ENCODE peak calls at places on chromosomes 4 and X, in seven cellular contexts. S is activated CD4-positive, alpha-beta T cell treated with anti-CD3 and anti-CD28 coated beads for 48 hours; P is AG04449; X is NCI-H1092; M is KG1; C is fibroblast of pulmonary artery; O is stromal cell of bone marrow. Z is an unnamed sample.
A peak's percentile ranks its signal among the peaks of the same experiment; 100 is the strongest.

GRCh38 chrX:18877472-18877871 is 106.4 kb downstream of the PHKA2 start:
- DNase-seq in X (no peak), M (no peak), C (no peak), P (no peak), S (no peak), O (no peak), Z (no peak)

GRCh38 chr4:555566-556275 is 20.4 kb downstream of the TMEM271 start:
- DNase-seq in C (no peak), X (no peak), S (no peak), O (no peak), M (no peak), P (no peak), Z (no peak)

GRCh38 chr4:12701384-12701783 is 782.8 kb downstream of the RAB28 start:
- DNase-seq in M (no peak), S (no peak), P (no peak), X (no peak), O (no peak), C (no peak), Z (no peak)

GRCh38 chr4:7750508-7750907 is 189.2 kb downstream of the AFAP1 start:
- DNase-seq in S (no peak), M (no peak), C (no peak), O (peak; percentile 8), X (no peak), P (no peak), Z (no peak)

GRCh38 chr4:125085-125820 is 952 bp downstream of the ZNF718 start:
- DNase-seq in C (peak; percentile 41), M (no peak), O (peak; percentile 3), S (peak; percentile 60), X (peak; percentile 19), P (no peak), Z (peak; percentile 53)

GRCh38 chr4:173318648-173319211 is 15.4 kb downstream of the HMGB2 start:
- DNase-seq in O (peak; percentile 23), P (no peak), X (no peak), M (no peak), C (peak; percentile 77), S (no peak), Z (peak; percentile 60)

GRCh38 chr4:173879286-173879908 is 349.4 kb upstream of the HAND2 start:
- DNase-seq in P (no peak), M (no peak), S (no peak), X (no peak), O (no peak), C (no peak), Z (no peak)

GRCh38 chrX:129678176-129678880 is 23.6 kb upstream of the APLN start:
- DNase-seq in C (no peak), M (no peak), S (peak; percentile 47), O (no peak), P (no peak), X (peak; percentile 80), Z (no peak)

GRCh38 chr4:11898796-11899195 is 470.1 kb upstream of the HS3ST1 start:
- DNase-seq in O (no peak), X (no peak), P (no peak), S (no peak), C (no peak), M (no peak), Z (no peak)

GRCh38 chrX:41665676-41666075 is 23.1 kb upstream of the GPR34 start:
- DNase-seq in P (no peak), O (no peak), C (peak; percentile 12), S (peak; percentile 4), X (no peak), M (no peak), Z (no peak)

GRCh38 chr4:3021627-3022026 is 52.7 kb downstream of the HTT-AS start:
- DNase-seq in S (no peak), O (no peak), P (no peak), X (no peak), C (no peak), M (no peak), Z (no peak)

GRCh38 chr4:132332932-132333722 is 816.0 kb upstream of the PCDH10 start:
- DNase-seq in X (no peak), P (no peak), M (no peak), C (peak; percentile 20), S (no peak), O (no peak), Z (peak; percentile 20)

GRCh38 chr4:158003212-158003611 is 169.6 kb downstream of the GASK1B start:
- DNase-seq in C (no peak), M (no peak), S (no peak), X (no peak), P (no peak), O (no peak), Z (peak; percentile 66)

GRCh38 chrX:29285670-29286069 is 698.4 kb downstream of the IL1RAPL1 start:
- DNase-seq in M (no peak), C (no peak), X (no peak), S (no peak), O (no peak), P (no peak), Z (no peak)

GRCh38 chr4:2082118-2082517 is 23.0 kb downstream of the NAT8L start:
- DNase-seq in O (no peak), X (no peak), P (no peak), C (no peak), M (no peak), S (no peak), Z (no peak)

GRCh38 chr4:1777822-1778641 is 15.1 kb upstream of the FGFR3 start:
- DNase-seq in O (no peak), X (no peak), M (no peak), C (peak; percentile 20), S (no peak), P (no peak), Z (no peak)

GRCh38 chr4:86685401-86685800 is 91.3 kb downstream of the PTPN13 start:
- DNase-seq in S (no peak), O (no peak), M (no peak), X (no peak), P (no peak), C (peak; percentile 94), Z (peak; percentile 64)

GRCh38 chrX:119573222-119573621 is 1.1 kb upstream of the UBE2A start:
- DNase-seq in M (no peak), P (no peak), O (no peak), X (no peak), S (no peak), C (no peak), Z (no peak)

GRCh38 chr4:159516556-159516955 is 413.7 kb downstream of the RAPGEF2 start:
- DNase-seq in S (no peak), O (peak; percentile 80), P (no peak), X (no peak), M (no peak), C (peak; percentile 44), Z (no peak)

GRCh38 chr4:160836431-160836830 is 1327.4 kb downstream of the FSTL5 start:
- DNase-seq in O (no peak), X (no peak), C (no peak), P (no peak), M (no peak), S (no peak), Z (no peak)

GRCh38 chrX:20189171-20189570 is 47.5 kb upstream of the EIF1AX start:
- DNase-seq in M (no peak), X (no peak), O (no peak), C (no peak), S (no peak), P (no peak), Z (no peak)

GRCh38 chrX:41334866-41335589 is 1.1 kb downstream of the DDX3X start:
- DNase-seq in S (peak; percentile 64), C (peak; percentile 64), O (no peak), M (peak; percentile 40), P (no peak), X (no peak), Z (peak; percentile 39)

GRCh38 chrX:35285289-35285962 is 342.8 kb downstream of the FAM47B start:
- DNase-seq in P (no peak), S (no peak), O (no peak), M (no peak), C (no peak), X (no peak), Z (no peak)

GRCh38 chr4:52957220-52957686 is 95.1 kb downstream of the RASL11B start:
- DNase-seq in P (no peak), C (no peak), X (peak; percentile 50), S (no peak), M (no peak), O (peak; percentile 28), Z (peak; percentile 31)

GRCh38 chrX:106716004-106716403 is 10.5 kb upstream of the RNF128 start:
- DNase-seq in S (no peak), M (no peak), P (no peak), X (no peak), O (no peak), C (no peak), Z (peak; percentile 29)

GRCh38 chr4:183987987-183988392 is 82.9 kb downstream of the STOX2 start:
- DNase-seq in C (peak; percentile 94), M (no peak), X (no peak), S (no peak), P (peak; percentile 42), O (peak; percentile 76), Z (peak; percentile 87)

GRCh38 chr4:27692098-27692679 is 831.5 kb downstream of the STIM2 start:
- DNase-seq in O (peak; percentile 9), P (no peak), C (peak; percentile 49), S (peak; percentile 2), X (peak; percentile 3), M (peak; percentile 3), Z (peak; percentile 65)

GRCh38 chrX:132710756-132711155 is 221.9 kb upstream of the MBNL3 start:
- DNase-seq in M (no peak), C (no peak), S (no peak), O (no peak), X (no peak), P (no peak), Z (no peak)

Z was measured in amniotic epithelial cell.